ENCODE peak calls at places on chromosome 3, in six cellular contexts. One of them, this sample, is unnamed.

GRCh38 chr3:135539351-135539750 is 426.2 kb upstream of the PPP2R3A start:
- DNase-seq in heart left ventricle: no peak
- DNase-seq in body of pancreas: no peak
- DNase-seq in CD8-positive, alpha-beta memory T cell: no peak
- DNase-seq in GM23248: no peak
- DNase-seq in lung: no peak
- DNase-seq in this sample: no peak

GRCh38 chr3:183116051-183116614 is 16.8 kb upstream of the MCCC1 start:
- DNase-seq in heart left ventricle: no peak
- DNase-seq in body of pancreas: peak; percentile 87
- DNase-seq in CD8-positive, alpha-beta memory T cell: peak; percentile 23
- DNase-seq in GM23248: no peak
- DNase-seq in lung: peak; percentile 42
- DNase-seq in this sample: no peak

GRCh38 chr3:132874701-132875100 is 152.5 kb upstream of the NPHP3 start:
- DNase-seq in heart left ventricle: no peak
- DNase-seq in body of pancreas: no peak
- DNase-seq in CD8-positive, alpha-beta memory T cell: no peak
- DNase-seq in GM23248: no peak
- DNase-seq in lung: no peak
- DNase-seq in this sample: no peak

GRCh38 chr3:60250810-60251209 is 1000.4 kb downstream of the FHIT start:
- DNase-seq in heart left ventricle: no peak
- DNase-seq in body of pancreas: no peak
- DNase-seq in CD8-positive, alpha-beta memory T cell: no peak
- DNase-seq in GM23248: no peak
- DNase-seq in lung: no peak
- DNase-seq in this sample: no peak

GRCh38 chr3:151935451-151935850 is 62.0 kb downstream of the SUCNR1 start:
- DNase-seq in heart left ventricle: no peak
- DNase-seq in body of pancreas: no peak
- DNase-seq in CD8-positive, alpha-beta memory T cell: no peak
- DNase-seq in GM23248: no peak
- DNase-seq in lung: no peak
- DNase-seq in this sample: no peak

GRCh38 chr3:5022966-5023776 is 43.9 kb downstream of the BHLHE40 start:
- DNase-seq in heart left ventricle: peak; percentile 54
- DNase-seq in body of pancreas: peak; percentile 55
- DNase-seq in CD8-positive, alpha-beta memory T cell: no peak
- DNase-seq in GM23248: peak; percentile 97
- DNase-seq in lung: peak; percentile 44
- DNase-seq in this sample: peak; percentile 94

GRCh38 chr3:13133011-13133410 is 59.8 kb upstream of the IQSEC1 start:
- DNase-seq in heart left ventricle: no peak
- DNase-seq in body of pancreas: no peak
- DNase-seq in CD8-positive, alpha-beta memory T cell: no peak
- DNase-seq in GM23248: no peak
- DNase-seq in lung: no peak
- DNase-seq in this sample: no peak

GRCh38 chr3:117019082-117019713 is 309.6 kb downstream of the TUSC7 start:
- DNase-seq in heart left ventricle: peak; percentile 27
- DNase-seq in body of pancreas: peak; percentile 74
- DNase-seq in CD8-positive, alpha-beta memory T cell: no peak
- DNase-seq in GM23248: peak; percentile 83
- DNase-seq in lung: peak; percentile 41
- DNase-seq in this sample: peak; percentile 50

GRCh38 chr3:126546013-126546412 is 12.7 kb downstream of the C3orf22 start:
- DNase-seq in heart left ventricle: peak; percentile 9
- DNase-seq in body of pancreas: peak; percentile 1
- DNase-seq in CD8-positive, alpha-beta memory T cell: no peak
- DNase-seq in GM23248: no peak
- DNase-seq in lung: no peak
- DNase-seq in this sample: no peak

GRCh38 chr3:73762855-73763254 is 138.1 kb upstream of the PDZRN3 start:
- DNase-seq in heart left ventricle: no peak
- DNase-seq in body of pancreas: no peak
- DNase-seq in CD8-positive, alpha-beta memory T cell: no peak
- DNase-seq in GM23248: no peak
- DNase-seq in lung: no peak
- DNase-seq in this sample: no peak

GRCh38 chr3:42665050-42665878 is 11.8 kb downstream of the ZBTB47 start:
- DNase-seq in heart left ventricle: no peak
- DNase-seq in body of pancreas: no peak
- DNase-seq in CD8-positive, alpha-beta memory T cell: no peak
- DNase-seq in GM23248: no peak
- DNase-seq in lung: no peak
- DNase-seq in this sample: no peak

GRCh38 chr3:185760091-185760490 is 64.8 kb downstream of the IGF2BP2 start:
- DNase-seq in heart left ventricle: no peak
- DNase-seq in body of pancreas: no peak
- DNase-seq in CD8-positive, alpha-beta memory T cell: no peak
- DNase-seq in GM23248: peak; percentile 60
- DNase-seq in lung: no peak
- DNase-seq in this sample: no peak

GRCh38 chr3:138778643-138779042 is 56.1 kb downstream of the PIK3CB start:
- DNase-seq in heart left ventricle: no peak
- DNase-seq in body of pancreas: no peak
- DNase-seq in CD8-positive, alpha-beta memory T cell: no peak
- DNase-seq in GM23248: no peak
- DNase-seq in lung: no peak
- DNase-seq in this sample: no peak
- H3K36me3 ChIP-seq in heart left ventricle: no peaks in the 10 kb centered on the region
- H3K36me3 ChIP-seq in body of pancreas: no peaks in the 10 kb centered on the region
- H3K36me3 ChIP-seq in CD8-positive, alpha-beta memory T cell: no peaks in the 10 kb centered on the region
- H3K36me3 ChIP-seq in GM23248: no peaks in the 10 kb centered on the region
- H3K36me3 ChIP-seq in lung: no peaks in the 10 kb centered on the region
- H3K36me3 ChIP-seq in this sample: no peaks in the 10 kb centered on the region

GRCh38 chr3:97138914-97139541 is 324.6 kb downstream of the EPHA6 start:
- DNase-seq in heart left ventricle: no peak
- DNase-seq in body of pancreas: no peak
- DNase-seq in CD8-positive, alpha-beta memory T cell: no peak
- DNase-seq in GM23248: no peak
- DNase-seq in lung: no peak
- DNase-seq in this sample: no peak
- H3K4me1 ChIP-seq in heart left ventricle: no peaks in the 10 kb centered on the region
- H3K4me1 ChIP-seq in body of pancreas: no peaks in the 10 kb centered on the region
- H3K4me1 ChIP-seq in CD8-positive, alpha-beta memory T cell: no peaks in the 10 kb centered on the region
- H3K4me1 ChIP-seq in GM23248: no peaks in the 10 kb centered on the region
- H3K4me1 ChIP-seq in lung: no peaks in the 10 kb centered on the region
- H3K4me1 ChIP-seq in this sample: no peaks in the 10 kb centered on the region

GRCh38 chr3:9420850-9421549 is 23.6 kb downstream of the SETD5 start:
- DNase-seq in heart left ventricle: no peak
- DNase-seq in body of pancreas: no peak
- DNase-seq in CD8-positive, alpha-beta memory T cell: no peak
- DNase-seq in GM23248: peak; percentile 54
- DNase-seq in lung: no peak
- DNase-seq in this sample: no peak
- H3K27ac ChIP-seq in heart left ventricle: no peak overlapping the region
- H3K27ac ChIP-seq in body of pancreas: peak overlapping the region; percentile 12
- H3K27ac ChIP-seq in CD8-positive, alpha-beta memory T cell: no peak overlapping the region
- H3K27ac ChIP-seq in GM23248: peak overlapping the region; percentile 95
- H3K27ac ChIP-seq in lung: peak overlapping the region; percentile 21
- H3K27ac ChIP-seq in this sample: no peak overlapping the region

DNA sequence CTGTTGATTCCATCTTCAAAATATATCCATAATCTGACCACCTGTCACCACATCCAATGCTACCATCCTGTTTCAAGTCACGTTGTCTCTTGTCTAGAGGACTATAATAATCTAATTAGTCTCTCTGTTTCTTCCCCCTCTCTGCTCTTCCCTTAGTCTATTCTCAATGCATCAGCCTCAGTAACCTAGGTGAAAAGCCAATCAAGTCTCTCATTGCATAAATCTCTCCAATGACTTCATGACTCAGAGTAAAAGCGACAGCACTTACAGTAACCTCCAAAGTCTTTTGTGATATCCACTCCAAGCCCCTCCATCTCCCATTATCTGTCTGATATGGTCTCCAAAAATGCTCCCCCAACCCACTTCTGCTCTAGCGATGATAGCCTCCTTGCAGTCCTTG is 7.2 kb downstream of the UBA3 start:
- DNase-seq in heart left ventricle: no peak
- DNase-seq in body of pancreas: no peak
- DNase-seq in CD8-positive, alpha-beta memory T cell: no peak
- DNase-seq in GM23248: no peak
- DNase-seq in lung: no peak
- DNase-seq in this sample: no peak
- H3K36me3 ChIP-seq in heart left ventricle: peaks cover 83% of the 10 kb centered on the region
- H3K36me3 ChIP-seq in body of pancreas: peaks cover 7% of the 10 kb centered on the region
- H3K36me3 ChIP-seq in CD8-positive, alpha-beta memory T cell: peaks cover 3% of the 10 kb centered on the region
- H3K36me3 ChIP-seq in GM23248: peaks cover 14% of the 10 kb centered on the region
- H3K36me3 ChIP-seq in lung: peaks cover 17% of the 10 kb centered on the region
- H3K36me3 ChIP-seq in this sample: peaks cover 48% of the 10 kb centered on the region

GRCh38 chr3:129348734-129349133 is 70.1 kb downstream of the HMCES start:
- DNase-seq in heart left ventricle: no peak
- DNase-seq in body of pancreas: no peak
- DNase-seq in CD8-positive, alpha-beta memory T cell: no peak
- DNase-seq in GM23248: no peak
- DNase-seq in lung: no peak
- DNase-seq in this sample: no peak
- H3K4me1 ChIP-seq in heart left ventricle: no peaks in the 10 kb centered on the region
- H3K4me1 ChIP-seq in body of pancreas: peaks cover 9% of the 10 kb centered on the region
- H3K4me1 ChIP-seq in CD8-positive, alpha-beta memory T cell: no peaks in the 10 kb centered on the region
- H3K4me1 ChIP-seq in GM23248: no peaks in the 10 kb centered on the region
- H3K4me1 ChIP-seq in lung: no peaks in the 10 kb centered on the region
- H3K4me1 ChIP-seq in this sample: peaks cover 8% of the 10 kb centered on the region

This sample was measured in SJSA1.